ENCODE peak calls at places on chromosomes 6 and 20, in eight cellular contexts. G is naive thymus-derived CD4-positive, alpha-beta T cell; Y is pancreas; R is adipocyte; N is GM12864; B is A549; V is cardiac muscle cell; J is GM12865. U is an unnamed sample.

GRCh38 chr6:7200598-7201443 is 93.1 kb downstream of the RREB1 start:
- DNase-seq in G (no peak), B (no peak), V (no peak), Y (peak), R (no peak), N (no peak), J (no peak), U (no peak)

GRCh38 chr6:7171119-7171518 is 63.4 kb downstream of the RREB1 start:
- DNase-seq in R (no peak), V (no peak), J (peak), N (no peak), B (no peak), Y (peak), G (no peak), U (no peak)

GRCh38 chr6:27433714-27434113 is 39.2 kb downstream of the ZNF184 start:
- DNase-seq in J (no peak), V (no peak), R (no peak), G (no peak), B (no peak), Y (no peak), N (no peak), U (no peak)

GRCh38 chr6:157494132-157494705 is 113.2 kb downstream of the ZDHHC14 start:
- DNase-seq in N (no peak), J (no peak), B (no peak), Y (no peak), R (no peak), V (no peak), G (no peak), U (no peak)

GRCh38 chr6:31896856-31897611 is 464 bp downstream of the EHMT2 start:
- DNase-seq in J (no peak), Y (peak), R (peak), V (no peak), N (no peak), G (peak), B (no peak), U (no peak)

GRCh38 chr6:162770955-162771354 is 43.2 kb downstream of the PACRG start:
- DNase-seq in N (no peak), Y (no peak), B (no peak), R (no peak), J (no peak), V (no peak), G (no peak), U (no peak)

GRCh38 chr6:21350917-21351316 is 242.6 kb upstream of the SOX4 start:
- DNase-seq in Y (no peak), J (no peak), N (no peak), G (no peak), R (no peak), V (no peak), B (no peak), U (no peak)

GRCh38 chr6:102749210-102749971 is 1355.9 kb downstream of the GRIK2 start:
- DNase-seq in N (no peak), B (no peak), G (no peak), J (no peak), R (no peak), V (no peak), Y (no peak), U (no peak)

GRCh38 chr6:132887204-132887603 is 72.8 kb downstream of the RPS12 start:
- DNase-seq in B (no peak), N (no peak), Y (no peak), G (no peak), J (no peak), R (no peak), V (peak), U (no peak)

GRCh38 chr6:39791850-39792500 is at the start of gene DAAM2:
- DNase-seq in V (peak), R (peak), J (no peak), B (no peak), N (no peak), Y (peak), G (no peak), U (no peak)

GRCh38 chr20:53944796-53945195 is 125.6 kb downstream of the BCAS1 start:
- DNase-seq in N (no peak), J (no peak), B (no peak), Y (no peak), R (no peak), G (no peak), V (no peak), U (no peak)

GRCh38 chr6:13024616-13025015 is 303.7 kb downstream of the TBC1D7 start:
- DNase-seq in G (no peak), B (no peak), R (no peak), Y (no peak), V (no peak), N (no peak), J (no peak), U (no peak)

GRCh38 chr6:116536216-116536621 is 9.3 kb downstream of the TRAPPC3L start:
- DNase-seq in V (peak), N (peak), G (peak), J (peak), B (peak), R (peak), Y (no peak), U (peak)

GRCh38 chr6:22221211-22221610 is 75.6 kb downstream of the PRL start:
- DNase-seq in Y (no peak), G (no peak), N (no peak), V (no peak), J (no peak), R (peak), B (no peak), U (no peak)

GRCh38 chr20:37911838-37912273 is 8.9 kb downstream of the VSTM2L start:
- DNase-seq in G (no peak), V (peak), R (peak), Y (no peak), N (no peak), J (peak), B (peak), U (no peak)

GRCh38 chr6:34393191-34393967 is 910 bp upstream of the NUDT3 start:
- DNase-seq in Y (no peak), B (no peak), G (no peak), J (no peak), N (no peak), R (no peak), V (no peak), U (no peak)

GRCh38 chr6:85416049-85416448 is 33.8 kb upstream of the NT5E start:
- DNase-seq in B (no peak), R (peak), V (no peak), Y (no peak), G (no peak), N (no peak), J (no peak), U (no peak)

GRCh38 chr20:61611401-61611800 is 359.3 kb downstream of the CDH4 start:
- DNase-seq in J (no peak), N (no peak), Y (no peak), V (no peak), B (no peak), G (no peak), R (no peak), U (no peak)

GRCh38 chr20:61608275-61609085 is 356.4 kb downstream of the CDH4 start:
- DNase-seq in Y (no peak), V (peak), R (peak), N (no peak), J (no peak), G (no peak), B (peak), U (no peak)

GRCh38 chr20:61605283-61605682 is 353.2 kb downstream of the CDH4 start:
- DNase-seq in G (no peak), R (no peak), V (no peak), Y (no peak), N (no peak), B (no peak), J (no peak), U (no peak)

GRCh38 chr20:61605862-61606557 is 353.9 kb downstream of the CDH4 start:
- DNase-seq in Y (no peak), G (no peak), V (no peak), B (no peak), R (no peak), J (no peak), N (no peak), U (no peak)

GRCh38 chr20:61609461-61609860 is 357.4 kb downstream of the CDH4 start:
- DNase-seq in G (no peak), N (no peak), B (no peak), J (no peak), R (no peak), Y (no peak), V (no peak), U (no peak)
- H3K4me3 ChIP-seq in G (no peak), N (no peak), B (no peak), J (no peak), R (no peak), Y (no peak), V (no peak), U (no peak)

GRCh38 chr20:50533061-50533460 is 22.9 kb downstream of the PTPN1 start:
- DNase-seq in V (no peak), N (no peak), J (no peak), B (no peak), R (peak), G (no peak), Y (no peak), U (no peak)
- H3K4me3 ChIP-seq in V (no peak), N (no peak), J (no peak), B (no peak), R (no peak), G (no peak), Y (no peak), U (no peak)

GRCh38 chr20:9476637-9477036 is 37.8 kb upstream of the LAMP5 start:
- DNase-seq in B (no peak), Y (no peak), N (no peak), J (no peak), G (no peak), V (no peak), R (no peak), U (no peak)
- H3K4me3 ChIP-seq in B (no peak), Y (no peak), N (no peak), J (no peak), G (no peak), V (no peak), R (no peak), U (no peak)

GRCh38 chr6:128743974-128744765 is 138.8 kb upstream of the LAMA2 start:
- DNase-seq in N (no peak), G (no peak), B (no peak), V (no peak), J (no peak), Y (no peak), R (no peak), U (no peak)
- H3K4me3 ChIP-seq in N (no peak), G (no peak), B (no peak), V (no peak), J (no peak), Y (no peak), R (no peak), U (no peak)

GRCh38 chr20:2396241-2396814 is 15.6 kb downstream of the TGM6 start:
- DNase-seq in R (no peak), V (no peak), J (no peak), B (no peak), N (no peak), G (no peak), Y (no peak), U (no peak)

GRCh38 chr20:2399390-2399789 is 18.7 kb downstream of the TGM6 start:
- DNase-seq in G (no peak), Y (no peak), J (no peak), N (no peak), B (no peak), V (no peak), R (no peak), U (no peak)

GRCh38 chr20:2398453-2398852 is 17.8 kb downstream of the TGM6 start:
- DNase-seq in J (no peak), N (no peak), B (no peak), V (no peak), Y (no peak), G (no peak), R (no peak), U (no peak)

GRCh38 chr20:2397091-2397490 is 16.4 kb downstream of the TGM6 start:
- DNase-seq in N (no peak), R (no peak), G (no peak), B (no peak), J (no peak), Y (no peak), V (no peak), U (no peak)

GRCh38 chr20:2397595-2398145 is 17.0 kb downstream of the TGM6 start:
- DNase-seq in V (no peak), Y (no peak), J (no peak), N (no peak), R (no peak), G (no peak), B (no peak), U (no peak)
- H3K4me3 ChIP-seq in V (no peak), Y (no peak), J (no peak), N (no peak), R (no peak), G (no peak), B (no peak), U (no peak)

GRCh38 chr6:18260448-18261106 is 3.8 kb downstream of the DEK start:
- DNase-seq in Y (no peak), B (no peak), G (no peak), R (peak), N (peak), J (peak), V (peak), U (no peak)
- H3K4me3 ChIP-seq in Y (no peak), B (no peak), G (no peak), R (no peak), N (peak), J (peak), V (no peak), U (no peak)

GRCh38 chr6:41199427-41200246 is 1.3 kb downstream of the TREML2 start:
- DNase-seq in Y (no peak), N (peak), B (no peak), G (no peak), V (no peak), J (peak), R (no peak), U (no peak)

GRCh38 chr6:41201784-41202181 is 834 bp upstream of the TREML2 start:
- DNase-seq in Y (no peak), G (no peak), B (no peak), N (no peak), R (no peak), V (no peak), J (no peak), U (no peak)

GRCh38 chr6:41200901-41201783 is at the start of gene TREML2:
- DNase-seq in J (peak), G (no peak), V (no peak), N (no peak), Y (no peak), B (no peak), R (no peak), U (peak)

GRCh38 chr6:41197234-41197633 is 3.7 kb downstream of the TREML2 start:
- DNase-seq in R (no peak), B (no peak), Y (no peak), G (no peak), V (no peak), N (no peak), J (no peak), U (no peak)

GRCh38 chr6:41200296-41200900 is 551 bp downstream of the TREML2 start:
- DNase-seq in N (peak), G (peak), J (peak), V (peak), Y (no peak), B (no peak), R (peak), U (peak)
- H3K4me3 ChIP-seq in N (peak), G (peak), J (peak), V (no peak), Y (no peak), B (no peak), R (no peak), U (peak)

DNA sequence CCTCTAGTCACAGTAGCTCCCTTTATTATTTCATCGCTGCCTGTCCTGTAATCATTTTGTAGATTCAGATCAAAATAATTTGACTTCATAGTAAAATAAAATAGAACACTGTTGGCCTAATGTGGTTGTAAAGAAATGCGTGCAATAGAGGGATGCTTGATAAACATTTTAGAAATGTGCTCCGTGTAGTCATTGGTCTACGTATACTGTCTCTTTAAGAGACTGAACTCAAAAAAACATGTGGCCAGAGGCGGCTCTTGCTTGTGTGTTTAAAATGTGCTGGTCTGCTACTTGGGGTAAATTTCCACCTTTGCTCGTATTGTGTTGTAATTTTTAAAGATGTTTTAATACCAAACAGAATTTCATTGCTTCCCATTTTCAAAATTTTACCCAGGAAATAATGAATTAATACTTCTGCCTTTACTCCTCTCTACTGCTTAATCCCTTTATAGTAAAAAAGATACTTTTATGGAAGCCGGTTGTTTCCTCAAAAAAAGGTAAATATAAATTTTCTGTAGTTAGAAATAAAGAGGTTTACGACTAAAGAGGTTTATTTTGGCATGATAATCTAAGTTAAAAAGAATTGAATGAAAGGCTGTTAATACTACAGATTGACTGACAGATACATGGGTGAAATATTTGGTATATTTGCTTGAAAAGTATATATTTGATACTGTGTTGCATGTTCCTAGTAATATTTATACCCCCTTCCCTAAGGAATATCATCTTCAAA is 2.0 kb downstream of the LIN28B start:
- DNase-seq in R (no peak), G (no peak), N (no peak), V (no peak), B (peak), Y (no peak), J (no peak), U (no peak)
- H3K4me3 ChIP-seq in R (no peak), G (no peak), N (no peak), V (peak), B (peak), Y (no peak), J (no peak), U (no peak)

U was measured in Jurkat, Clone E6-1.